ENCODE peak calls at places on chromosomes 6 and 20, in nine cellular contexts. One of them, this sample, is unnamed.

GRCh38 chr20:309306-309840 is 12.0 kb downstream of the ZCCHC3 start:
- DNase-seq in heart left ventricle: no peak
- DNase-seq in ovary: no peak
- DNase-seq in body of pancreas: no peak
- DNase-seq in endothelial cell of umbilical vein: no peak
- DNase-seq in transverse colon: no peak
- DNase-seq in K562: no peak
- DNase-seq in HCT116: no peak
- DNase-seq in A549: no peak
- DNase-seq in this sample: no peak

GRCh38 chr6:17828149-17828548 is 121.4 kb upstream of the NUP153 start:
- DNase-seq in heart left ventricle: no peak
- DNase-seq in ovary: no peak
- DNase-seq in body of pancreas: no peak
- DNase-seq in endothelial cell of umbilical vein: no peak
- DNase-seq in transverse colon: no peak
- DNase-seq in K562: no peak
- DNase-seq in HCT116: no peak
- DNase-seq in A549: no peak
- DNase-seq in this sample: no peak

GRCh38 chr6:122400121-122400450 is 634 bp downstream of the HSF2 start:
- DNase-seq in heart left ventricle: peak
- DNase-seq in ovary: no peak
- DNase-seq in body of pancreas: no peak
- DNase-seq in endothelial cell of umbilical vein: no peak
- DNase-seq in transverse colon: no peak
- DNase-seq in K562: no peak
- DNase-seq in HCT116: no peak
- DNase-seq in A549: no peak
- DNase-seq in this sample: peak

GRCh38 chr6:136508701-136509387 is 41.4 kb downstream of the MAP7 start:
- DNase-seq in heart left ventricle: no peak
- DNase-seq in ovary: no peak
- DNase-seq in body of pancreas: no peak
- DNase-seq in endothelial cell of umbilical vein: no peak
- DNase-seq in transverse colon: no peak
- DNase-seq in K562: no peak
- DNase-seq in HCT116: no peak
- DNase-seq in A549: no peak
- DNase-seq in this sample: no peak

GRCh38 chr20:55004044-55004443 is 528.7 kb downstream of the DOK5 start:
- DNase-seq in heart left ventricle: no peak
- DNase-seq in ovary: no peak
- DNase-seq in body of pancreas: no peak
- DNase-seq in endothelial cell of umbilical vein: no peak
- DNase-seq in transverse colon: no peak
- DNase-seq in K562: no peak
- DNase-seq in HCT116: no peak
- DNase-seq in A549: no peak
- DNase-seq in this sample: no peak

GRCh38 chr6:158270389-158271127 is 41.7 kb upstream of the TULP4 start:
- DNase-seq in heart left ventricle: no peak
- DNase-seq in ovary: no peak
- DNase-seq in body of pancreas: no peak
- DNase-seq in endothelial cell of umbilical vein: no peak
- DNase-seq in transverse colon: no peak
- DNase-seq in K562: no peak
- DNase-seq in HCT116: no peak
- DNase-seq in A549: no peak
- DNase-seq in this sample: no peak

GRCh38 chr20:21719592-21720214 is 14.2 kb downstream of the PAX1 start:
- DNase-seq in heart left ventricle: no peak
- DNase-seq in ovary: no peak
- DNase-seq in body of pancreas: peak
- DNase-seq in endothelial cell of umbilical vein: peak
- DNase-seq in transverse colon: peak
- DNase-seq in K562: peak
- DNase-seq in HCT116: peak
- DNase-seq in A549: peak
- DNase-seq in this sample: peak

GRCh38 chr20:9338101-9338500 is 176.3 kb upstream of the LAMP5 start:
- DNase-seq in heart left ventricle: no peak
- DNase-seq in ovary: no peak
- DNase-seq in body of pancreas: no peak
- DNase-seq in endothelial cell of umbilical vein: no peak
- DNase-seq in transverse colon: no peak
- DNase-seq in K562: no peak
- DNase-seq in HCT116: no peak
- DNase-seq in A549: no peak
- DNase-seq in this sample: no peak

GRCh38 chr6:72218125-72218524 is 331.8 kb downstream of the RIMS1 start:
- DNase-seq in heart left ventricle: no peak
- DNase-seq in ovary: no peak
- DNase-seq in body of pancreas: peak
- DNase-seq in endothelial cell of umbilical vein: peak
- DNase-seq in transverse colon: no peak
- DNase-seq in K562: peak
- DNase-seq in HCT116: peak
- DNase-seq in A549: peak
- DNase-seq in this sample: peak

GRCh38 chr6:35078896-35079295 is 62.2 kb downstream of the TCP11 start:
- DNase-seq in heart left ventricle: peak
- DNase-seq in ovary: no peak
- DNase-seq in body of pancreas: no peak
- DNase-seq in endothelial cell of umbilical vein: no peak
- DNase-seq in transverse colon: no peak
- DNase-seq in K562: no peak
- DNase-seq in HCT116: no peak
- DNase-seq in A549: no peak
- DNase-seq in this sample: no peak

GRCh38 chr20:42027746-42028268 is 409.6 kb upstream of the CHD6 start:
- DNase-seq in heart left ventricle: no peak
- DNase-seq in ovary: no peak
- DNase-seq in body of pancreas: no peak
- DNase-seq in endothelial cell of umbilical vein: no peak
- DNase-seq in transverse colon: no peak
- DNase-seq in K562: no peak
- DNase-seq in HCT116: no peak
- DNase-seq in A549: no peak
- DNase-seq in this sample: no peak

GRCh38 chr6:78599526-78599925 is 267.8 kb upstream of the IRAK1BP1 start:
- DNase-seq in heart left ventricle: no peak
- DNase-seq in ovary: no peak
- DNase-seq in body of pancreas: no peak
- DNase-seq in endothelial cell of umbilical vein: peak
- DNase-seq in transverse colon: no peak
- DNase-seq in K562: no peak
- DNase-seq in HCT116: no peak
- DNase-seq in A549: no peak
- DNase-seq in this sample: no peak

GRCh38 chr6:163412345-163412744 is 2.2 kb upstream of the QKI start:
- DNase-seq in heart left ventricle: no peak
- DNase-seq in ovary: no peak
- DNase-seq in body of pancreas: no peak
- DNase-seq in endothelial cell of umbilical vein: no peak
- DNase-seq in transverse colon: no peak
- DNase-seq in K562: no peak
- DNase-seq in HCT116: no peak
- DNase-seq in A549: no peak
- DNase-seq in this sample: peak

GRCh38 chr6:154245542-154245941 is 111.1 kb downstream of the IPCEF1 start:
- DNase-seq in heart left ventricle: no peak
- DNase-seq in ovary: no peak
- DNase-seq in body of pancreas: no peak
- DNase-seq in endothelial cell of umbilical vein: no peak
- DNase-seq in transverse colon: no peak
- DNase-seq in K562: no peak
- DNase-seq in HCT116: no peak
- DNase-seq in A549: no peak
- DNase-seq in this sample: no peak

GRCh38 chr6:139592011-139592410 is 217.6 kb upstream of the CITED2 start:
- DNase-seq in heart left ventricle: no peak
- DNase-seq in ovary: no peak
- DNase-seq in body of pancreas: no peak
- DNase-seq in endothelial cell of umbilical vein: no peak
- DNase-seq in transverse colon: no peak
- DNase-seq in K562: no peak
- DNase-seq in HCT116: no peak
- DNase-seq in A549: no peak
- DNase-seq in this sample: no peak

GRCh38 chr20:62806383-62807050 is 1.9 kb downstream of the OGFR start:
- DNase-seq in heart left ventricle: no peak
- DNase-seq in ovary: no peak
- DNase-seq in body of pancreas: no peak
- DNase-seq in endothelial cell of umbilical vein: no peak
- DNase-seq in transverse colon: no peak
- DNase-seq in K562: no peak
- DNase-seq in HCT116: no peak
- DNase-seq in A549: no peak
- DNase-seq in this sample: no peak
- TF ChIP-seq POLR2A in heart left ventricle: no peak
- TF ChIP-seq POLR2A in ovary: no peak
- TF ChIP-seq POLR2A in body of pancreas: no peak
- TF ChIP-seq POLR2A in endothelial cell of umbilical vein: no peak
- TF ChIP-seq POLR2A in transverse colon: no peak
- TF ChIP-seq POLR2A in K562: no peak
- TF ChIP-seq POLR2A in HCT116: no peak
- TF ChIP-seq POLR2A in A549: no peak
- TF ChIP-seq POLR2A in this sample: no peak

DNA sequence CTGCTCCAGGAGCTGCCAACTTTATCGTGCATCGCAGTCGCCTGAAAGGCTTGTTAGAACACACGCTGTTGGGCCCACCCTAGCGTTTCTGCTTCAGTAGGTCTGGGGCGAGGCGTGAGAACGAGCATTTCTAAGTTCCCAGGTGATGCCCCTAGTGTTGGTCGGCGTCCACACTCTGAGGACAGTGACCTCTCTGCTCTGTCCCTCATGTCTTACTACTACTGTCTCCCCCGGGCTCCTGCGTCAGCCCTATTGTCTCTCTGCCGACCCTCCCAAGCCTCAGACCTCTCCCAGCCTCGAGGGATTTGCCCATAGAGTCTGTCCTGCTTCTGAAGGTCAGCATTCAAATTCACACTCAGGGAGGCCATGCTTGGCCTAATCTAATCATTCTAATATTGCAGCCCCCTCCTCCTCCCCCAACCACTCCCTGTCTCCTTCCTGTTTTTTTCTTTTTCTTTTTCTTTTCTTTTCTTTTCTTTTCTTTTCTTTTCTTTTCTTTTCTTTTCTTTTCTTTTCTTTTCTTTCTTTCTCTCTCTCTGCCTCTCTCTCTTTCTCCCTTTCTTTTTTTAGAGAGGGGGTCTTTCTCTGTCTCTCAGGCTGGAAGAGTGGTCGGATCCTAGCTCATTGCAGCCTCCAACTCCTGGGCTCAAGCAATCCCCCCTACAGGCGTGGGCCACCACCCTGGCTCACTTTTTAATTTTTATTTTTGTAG is 873 bp upstream of the ZFP64 start:
- DNase-seq in heart left ventricle: peak
- DNase-seq in ovary: peak
- DNase-seq in body of pancreas: no peak
- DNase-seq in endothelial cell of umbilical vein: no peak
- DNase-seq in transverse colon: no peak
- DNase-seq in K562: peak
- DNase-seq in HCT116: peak
- DNase-seq in A549: peak
- DNase-seq in this sample: peak
- TF ChIP-seq POLR2A in heart left ventricle: no peak
- TF ChIP-seq POLR2A in ovary: no peak
- TF ChIP-seq POLR2A in body of pancreas: no peak
- TF ChIP-seq POLR2A in endothelial cell of umbilical vein: no peak
- TF ChIP-seq POLR2A in transverse colon: no peak
- TF ChIP-seq POLR2A in K562: no peak
- TF ChIP-seq POLR2A in HCT116: no peak
- TF ChIP-seq POLR2A in A549: no peak
- TF ChIP-seq POLR2A in this sample: no peak

GRCh38 chr20:1330075-1330830 is 1.3 kb upstream of the SDCBP2 start:
- DNase-seq in heart left ventricle: peak
- DNase-seq in ovary: peak
- DNase-seq in body of pancreas: peak
- DNase-seq in endothelial cell of umbilical vein: no peak
- DNase-seq in transverse colon: peak
- DNase-seq in K562: no peak
- DNase-seq in HCT116: no peak
- DNase-seq in A549: peak
- DNase-seq in this sample: no peak

GRCh38 chr20:1327241-1327653 is 1.7 kb downstream of the SDCBP2 start:
- DNase-seq in heart left ventricle: peak
- DNase-seq in ovary: peak
- DNase-seq in body of pancreas: peak
- DNase-seq in endothelial cell of umbilical vein: peak
- DNase-seq in transverse colon: peak
- DNase-seq in K562: no peak
- DNase-seq in HCT116: no peak
- DNase-seq in A549: no peak
- DNase-seq in this sample: no peak

GRCh38 chr20:1331101-1331500 is 2.2 kb upstream of the SDCBP2 start:
- DNase-seq in heart left ventricle: no peak
- DNase-seq in ovary: peak
- DNase-seq in body of pancreas: peak
- DNase-seq in endothelial cell of umbilical vein: no peak
- DNase-seq in transverse colon: no peak
- DNase-seq in K562: no peak
- DNase-seq in HCT116: no peak
- DNase-seq in A549: no peak
- DNase-seq in this sample: no peak

GRCh38 chr20:1327827-1328679 is 886 bp downstream of the SDCBP2 start:
- DNase-seq in heart left ventricle: no peak
- DNase-seq in ovary: peak
- DNase-seq in body of pancreas: peak
- DNase-seq in endothelial cell of umbilical vein: no peak
- DNase-seq in transverse colon: peak
- DNase-seq in K562: no peak
- DNase-seq in HCT116: no peak
- DNase-seq in A549: no peak
- DNase-seq in this sample: no peak

GRCh38 chr20:1328680-1329330 is at the start of gene SDCBP2:
- DNase-seq in heart left ventricle: no peak
- DNase-seq in ovary: peak
- DNase-seq in body of pancreas: peak
- DNase-seq in endothelial cell of umbilical vein: no peak
- DNase-seq in transverse colon: peak
- DNase-seq in K562: no peak
- DNase-seq in HCT116: peak
- DNase-seq in A549: no peak
- DNase-seq in this sample: no peak
- TF ChIP-seq POLR2A in heart left ventricle: no peak
- TF ChIP-seq POLR2A in ovary: no peak
- TF ChIP-seq POLR2A in body of pancreas: peak
- TF ChIP-seq POLR2A in endothelial cell of umbilical vein: no peak
- TF ChIP-seq POLR2A in transverse colon: peak
- TF ChIP-seq POLR2A in K562: no peak
- TF ChIP-seq POLR2A in HCT116: no peak
- TF ChIP-seq POLR2A in A549: no peak
- TF ChIP-seq POLR2A in this sample: no peak

DNA sequence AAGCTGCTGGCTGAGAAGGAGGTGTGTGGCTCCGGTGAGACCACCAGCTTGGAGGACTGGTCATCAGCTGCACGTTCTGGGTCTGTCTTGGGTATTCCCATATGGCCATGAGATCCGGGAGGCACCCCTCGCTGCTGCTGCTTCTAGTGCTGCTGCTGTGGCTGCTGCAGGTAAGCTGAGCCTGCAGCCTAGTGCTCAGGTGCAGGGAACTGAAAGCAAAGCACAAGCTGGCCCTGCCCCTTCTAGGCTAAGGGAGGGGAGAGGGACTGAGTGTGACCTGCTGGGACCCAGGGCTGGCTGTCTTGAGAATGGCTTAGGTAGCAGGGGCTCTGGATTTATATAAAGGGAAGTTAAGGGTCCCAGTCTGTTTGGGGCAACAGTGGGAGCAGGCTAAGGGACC is 403 bp downstream of the CDH26 start:
- DNase-seq in heart left ventricle: no peak
- DNase-seq in ovary: no peak
- DNase-seq in body of pancreas: no peak
- DNase-seq in endothelial cell of umbilical vein: no peak
- DNase-seq in transverse colon: no peak
- DNase-seq in K562: no peak
- DNase-seq in HCT116: no peak
- DNase-seq in A549: no peak
- DNase-seq in this sample: no peak
- TF ChIP-seq POLR2A in heart left ventricle: no peak
- TF ChIP-seq POLR2A in ovary: no peak
- TF ChIP-seq POLR2A in body of pancreas: no peak
- TF ChIP-seq POLR2A in endothelial cell of umbilical vein: no peak
- TF ChIP-seq POLR2A in transverse colon: no peak
- TF ChIP-seq POLR2A in K562: no peak
- TF ChIP-seq POLR2A in HCT116: no peak
- TF ChIP-seq POLR2A in A549: no peak
- TF ChIP-seq POLR2A in this sample: no peak